ENCODE peak calls at places on chromosomes 4 and X, in seven cellular contexts. O is GM12878, T is endothelial cell of umbilical vein, R is HCT116, W is GM23338, L is H1, I is HepG2. X is an unnamed sample.

GRCh38 chrX:1537031-1537715 is at the start of gene P2RY8:
- DNase-seq in L (no peak), W (no peak), I (peak; percentile 84), R (no peak), T (no peak), O (peak; percentile 75), X (no peak)

GRCh38 chr4:151087467-151087866 is 12.0 kb upstream of the RPS3A start:
- DNase-seq in I (no peak), L (no peak), O (no peak), W (peak; percentile 44), T (no peak), R (no peak), X (no peak)

GRCh38 chr4:188976644-188977115 is 837.4 kb downstream of the TRIML1 start:
- DNase-seq in W (peak; percentile 84), R (no peak), L (no peak), T (no peak), I (no peak), O (no peak), X (no peak)

GRCh38 chrX:3522016-3522690 is 175.7 kb upstream of the MXRA5 start:
- DNase-seq in L (no peak), R (no peak), I (no peak), O (no peak), W (no peak), T (no peak), X (no peak)

GRCh38 chr4:3041192-3042142 is 32.9 kb downstream of the HTT-AS start:
- DNase-seq in L (peak; percentile 64), T (peak; percentile 44), I (peak; percentile 55), W (peak; percentile 51), R (no peak), O (no peak), X (no peak)

GRCh38 chrX:9995855-9996339 is 28.7 kb downstream of the CLDN34 start:
- DNase-seq in W (peak; percentile 83), R (peak; percentile 55), T (peak; percentile 73), I (peak; percentile 60), L (peak; percentile 89), O (no peak), X (no peak)

GRCh38 chr4:110614981-110615365 is 7.9 kb downstream of the PITX2 start:
- DNase-seq in L (no peak), T (no peak), R (no peak), W (peak; percentile 45), O (no peak), I (no peak), X (no peak)

GRCh38 chrX:17844236-17844635 is 16.9 kb downstream of the RAI2 start:
- DNase-seq in L (no peak), O (no peak), W (no peak), T (no peak), R (no peak), I (no peak), X (no peak)

GRCh38 chr4:168524006-168524405 is 27.2 kb downstream of the PALLD start:
- DNase-seq in I (no peak), W (no peak), L (no peak), R (no peak), T (peak; percentile 46), O (no peak), X (no peak)

GRCh38 chrX:133609151-133609550 is 193.9 kb upstream of the GPC4 start:
- DNase-seq in L (no peak), I (no peak), O (no peak), W (no peak), R (no peak), T (no peak), X (no peak)

GRCh38 chrX:1475881-1476280 is 23.2 kb upstream of the ASMTL start:
- DNase-seq in I (no peak), R (no peak), L (peak; percentile 16), W (no peak), T (no peak), O (no peak), X (no peak)

GRCh38 chrX:72142094-72142843 is 10.6 kb upstream of the RTL5 start:
- DNase-seq in L (no peak), I (no peak), R (no peak), W (peak; percentile 16), T (no peak), O (no peak), X (no peak)

GRCh38 chrX:139877710-139878414 is 55.0 kb downstream of the ATP11C start:
- DNase-seq in L (no peak), I (no peak), W (no peak), R (no peak), O (no peak), T (no peak), X (no peak)

GRCh38 chr4:26060286-26060685 is 146.3 kb downstream of the SMIM20 start:
- DNase-seq in O (no peak), R (no peak), T (no peak), L (no peak), I (no peak), W (no peak), X (no peak)

GRCh38 chrX:33160273-33160672 is 51.1 kb downstream of the DMD start:
- DNase-seq in W (no peak), I (no peak), R (no peak), O (no peak), L (no peak), T (no peak), X (no peak)

GRCh38 chrX:114152130-114152529 is 431.8 kb upstream of the HTR2C start:
- DNase-seq in T (peak; percentile 59), I (peak; percentile 17), O (no peak), R (peak; percentile 65), L (no peak), W (no peak), X (no peak)

GRCh38 chrX:84339507-84340364 is 151.7 kb upstream of the RPS6KA6 start:
- DNase-seq in I (peak; percentile 0), O (no peak), W (peak; percentile 48), R (no peak), T (peak; percentile 41), L (no peak), X (peak; percentile 3)

GRCh38 chr4:155079866-155080265 is 128.6 kb upstream of the NPY2R start:
- DNase-seq in T (peak; percentile 86), W (no peak), R (no peak), L (no peak), I (no peak), O (no peak), X (no peak)

GRCh38 chrX:147803948-147804347 is 107.8 kb upstream of the FMR1 start:
- DNase-seq in L (no peak), O (no peak), R (no peak), W (peak; percentile 50), T (no peak), I (peak; percentile 24), X (no peak)

GRCh38 chrX:72349190-72349589 is 43.5 kb upstream of the CITED1 start:
- DNase-seq in O (peak; percentile 2), T (no peak), R (no peak), L (no peak), I (no peak), W (no peak), X (no peak)

GRCh38 chr4:26268246-26268645 is 52.6 kb upstream of the RBPJ start:
- DNase-seq in L (no peak), O (no peak), W (no peak), T (no peak), R (no peak), I (no peak), X (no peak)

GRCh38 chr4:100175853-100176252 is 14.4 kb downstream of the DDIT4L start:
- DNase-seq in W (no peak), O (no peak), T (no peak), L (no peak), R (no peak), I (no peak), X (no peak)

GRCh38 chrX:42096262-42096939 is 173.0 kb upstream of the CASK start:
- DNase-seq in R (peak; percentile 2), W (no peak), I (peak; percentile 5), O (no peak), L (no peak), T (peak; percentile 51), X (peak; percentile 12)

GRCh38 chrX:119726900-119727555 is 31.4 kb upstream of the SOWAHD start:
- DNase-seq in T (no peak), R (no peak), I (no peak), W (no peak), O (no peak), L (no peak), X (no peak)

GRCh38 chrX:133475521-133475920 is 60.2 kb upstream of the GPC4 start:
- DNase-seq in O (no peak), T (no peak), W (no peak), R (no peak), L (no peak), I (no peak), X (no peak)

GRCh38 chr4:152981278-152981677 is 45.2 kb downstream of the FHDC1 start:
- DNase-seq in R (no peak), T (no peak), I (no peak), W (no peak), L (no peak), O (no peak), X (no peak)

GRCh38 chr4:3461515-3462291 is 1.4 kb upstream of the DOK7 start:
- DNase-seq in O (no peak), R (no peak), I (no peak), L (no peak), W (no peak), T (peak; percentile 12), X (no peak)

GRCh38 chrX:71440401-71440800 is 74.2 kb downstream of the TAF1 start:
- DNase-seq in O (no peak), L (no peak), T (no peak), W (no peak), I (no peak), R (no peak), X (no peak)

GRCh38 chr4:165359501-165359900 is 19.3 kb upstream of the CPE start:
- DNase-seq in T (no peak), O (no peak), R (no peak), I (no peak), W (no peak), L (no peak), X (no peak)

GRCh38 chr4:54495641-54496040 is 162.1 kb upstream of the KIT start:
- DNase-seq in O (no peak), W (no peak), T (no peak), L (no peak), R (no peak), I (no peak), X (no peak)
- TF ChIP-seq EZH2 in O (no peak), W (no peak), T (no peak), L (no peak), R (no peak), I (no peak), X (no peak)

GRCh38 chrX:102712967-102713677 is 874 bp downstream of the GPRASP2 start:
- DNase-seq in O (no peak), L (peak; percentile 54), W (peak; percentile 64), I (no peak), T (peak; percentile 58), R (no peak), X (no peak)
- TF ChIP-seq POLR2AphosphoS5 in O (no peak), L (no peak), W (no peak), I (no peak), T (no peak), R (no peak), X (no peak)

DNA sequence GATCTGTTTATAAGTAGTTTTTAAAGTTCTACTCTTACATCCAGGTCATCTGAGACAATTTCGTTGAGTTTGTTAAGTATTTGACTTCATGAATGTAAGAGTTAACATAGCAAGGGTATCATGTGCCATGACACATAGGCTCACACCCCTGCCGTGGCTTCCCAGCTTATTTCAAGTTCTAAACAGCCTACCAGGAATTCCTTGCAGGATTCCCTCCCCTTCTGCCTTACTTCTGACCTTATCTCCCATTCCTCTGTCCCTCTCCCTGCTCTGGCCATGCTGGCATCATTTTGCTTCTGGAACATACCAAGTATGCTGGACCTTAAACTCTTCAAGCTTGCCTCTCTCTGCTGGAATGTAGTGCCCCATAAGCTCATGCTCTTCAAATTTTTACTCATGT is 369.9 kb upstream of the PCDH7 start:
- DNase-seq in T (no peak), O (no peak), W (no peak), L (no peak), R (no peak), I (no peak), X (no peak)
- TF ChIP-seq EZH2 in T (no peak), O (no peak), W (no peak), L (no peak), R (no peak), I (no peak), X (no peak)

GRCh38 chr4:123397276-123398150 is 918 bp downstream of the SPRY1 start:
- DNase-seq in L (peak; percentile 80), I (peak; percentile 75), O (no peak), T (peak; percentile 73), R (peak; percentile 47), W (peak; percentile 83), X (no peak)
- TF ChIP-seq POLR2AphosphoS5 in L (peak; percentile 55), I (no peak), O (no peak), T (peak; percentile 45), R (peak; percentile 31), W (peak; percentile 8), X (no peak)

X was measured in SK-N-MC.